ENCODE peak calls at places on chromosomes 7 and 10, in nine cellular contexts. One of them, this sample, is unnamed.

GRCh38 chr7:116218051-116218645 is 7.8 kb downstream of the TES start:
- DNase-seq in psoas muscle: no peak
- DNase-seq in prostate gland: no peak
- DNase-seq in A549: no peak
- DNase-seq in heart right ventricle: no peak
- DNase-seq in CD8-positive, alpha-beta T cell: no peak
- DNase-seq in tibial nerve: no peak
- DNase-seq in neuronal stem cell: no peak
- DNase-seq in Panc1: no peak
- DNase-seq in this sample: no peak

GRCh38 chr10:99358101-99358500 is 28.9 kb downstream of the CNNM1 start:
- DNase-seq in tibial nerve: no peak
- DNase-seq in prostate gland: no peak
- DNase-seq in A549: no peak
- DNase-seq in CD8-positive, alpha-beta T cell: no peak
- DNase-seq in Panc1: no peak
- DNase-seq in psoas muscle: no peak
- DNase-seq in neuronal stem cell: no peak
- DNase-seq in heart right ventricle: no peak
- DNase-seq in this sample: no peak

GRCh38 chr10:93121311-93121710 is 47.6 kb downstream of the CYP26A1 start:
- DNase-seq in A549: no peak
- DNase-seq in neuronal stem cell: no peak
- DNase-seq in Panc1: no peak
- DNase-seq in tibial nerve: no peak
- DNase-seq in psoas muscle: no peak
- DNase-seq in CD8-positive, alpha-beta T cell: no peak
- DNase-seq in prostate gland: no peak
- DNase-seq in heart right ventricle: no peak
- DNase-seq in this sample: no peak

GRCh38 chr7:122137291-122138077 is 6.6 kb downstream of the AASS start:
- DNase-seq in CD8-positive, alpha-beta T cell: no peak
- DNase-seq in tibial nerve: no peak
- DNase-seq in Panc1: no peak
- DNase-seq in heart right ventricle: no peak
- DNase-seq in neuronal stem cell: no peak
- DNase-seq in A549: no peak
- DNase-seq in psoas muscle: no peak
- DNase-seq in prostate gland: no peak
- DNase-seq in this sample: no peak

GRCh38 chr7:22452142-22452763 is 47.7 kb downstream of the STEAP1B start:
- DNase-seq in heart right ventricle: peak; percentile 68
- DNase-seq in psoas muscle: peak; percentile 66
- DNase-seq in tibial nerve: peak; percentile 41
- DNase-seq in Panc1: peak; percentile 17
- DNase-seq in A549: peak; percentile 36
- DNase-seq in CD8-positive, alpha-beta T cell: no peak
- DNase-seq in neuronal stem cell: peak; percentile 48
- DNase-seq in prostate gland: peak; percentile 43
- DNase-seq in this sample: no peak

GRCh38 chr10:1356349-1356748 is 300.2 kb downstream of the WDR37 start:
- DNase-seq in psoas muscle: no peak
- DNase-seq in A549: no peak
- DNase-seq in tibial nerve: no peak
- DNase-seq in Panc1: no peak
- DNase-seq in CD8-positive, alpha-beta T cell: no peak
- DNase-seq in heart right ventricle: no peak
- DNase-seq in prostate gland: no peak
- DNase-seq in neuronal stem cell: no peak
- DNase-seq in this sample: no peak

GRCh38 chr10:89414879-89415821 is 782 bp downstream of the IFIT5 start:
- DNase-seq in prostate gland: peak; percentile 34
- DNase-seq in Panc1: no peak
- DNase-seq in psoas muscle: peak; percentile 73
- DNase-seq in tibial nerve: peak; percentile 63
- DNase-seq in neuronal stem cell: peak; percentile 33
- DNase-seq in A549: peak; percentile 59
- DNase-seq in CD8-positive, alpha-beta T cell: peak; percentile 27
- DNase-seq in heart right ventricle: peak; percentile 47
- DNase-seq in this sample: no peak

GRCh38 chr10:30493609-30494530 is 59.9 kb downstream of the MAP3K8 start:
- DNase-seq in heart right ventricle: peak; percentile 27
- DNase-seq in A549: no peak
- DNase-seq in CD8-positive, alpha-beta T cell: no peak
- DNase-seq in prostate gland: no peak
- DNase-seq in Panc1: no peak
- DNase-seq in neuronal stem cell: no peak
- DNase-seq in tibial nerve: peak; percentile 44
- DNase-seq in psoas muscle: peak; percentile 65
- DNase-seq in this sample: peak; percentile 82

GRCh38 chr7:101156866-101157589 is 2.8 kb downstream of the AP1S1 start:
- DNase-seq in Panc1: no peak
- DNase-seq in tibial nerve: no peak
- DNase-seq in heart right ventricle: no peak
- DNase-seq in neuronal stem cell: no peak
- DNase-seq in CD8-positive, alpha-beta T cell: no peak
- DNase-seq in A549: no peak
- DNase-seq in prostate gland: no peak
- DNase-seq in psoas muscle: no peak
- DNase-seq in this sample: no peak

GRCh38 chr7:101233907-101234547 is 3.6 kb downstream of the CLDN15 start:
- DNase-seq in CD8-positive, alpha-beta T cell: no peak
- DNase-seq in prostate gland: no peak
- DNase-seq in Panc1: no peak
- DNase-seq in A549: no peak
- DNase-seq in neuronal stem cell: no peak
- DNase-seq in psoas muscle: no peak
- DNase-seq in heart right ventricle: no peak
- DNase-seq in tibial nerve: no peak
- DNase-seq in this sample: no peak

GRCh38 chr10:110207805-110208613 is 604 bp downstream of the MXI1 start:
- DNase-seq in CD8-positive, alpha-beta T cell: no peak
- DNase-seq in heart right ventricle: peak; percentile 46
- DNase-seq in tibial nerve: no peak
- DNase-seq in prostate gland: peak; percentile 36
- DNase-seq in neuronal stem cell: peak; percentile 48
- DNase-seq in psoas muscle: peak; percentile 62
- DNase-seq in Panc1: no peak
- DNase-seq in A549: peak; percentile 31
- DNase-seq in this sample: no peak

GRCh38 chr7:8590791-8591190 is 157.4 kb downstream of the NXPH1 start:
- DNase-seq in psoas muscle: no peak
- DNase-seq in heart right ventricle: no peak
- DNase-seq in neuronal stem cell: no peak
- DNase-seq in tibial nerve: no peak
- DNase-seq in A549: no peak
- DNase-seq in prostate gland: no peak
- DNase-seq in CD8-positive, alpha-beta T cell: no peak
- DNase-seq in Panc1: no peak
- DNase-seq in this sample: no peak

GRCh38 chr7:117666019-117666418 is 186.2 kb downstream of the CFTR start:
- DNase-seq in neuronal stem cell: no peak
- DNase-seq in prostate gland: no peak
- DNase-seq in A549: peak; percentile 40
- DNase-seq in heart right ventricle: no peak
- DNase-seq in CD8-positive, alpha-beta T cell: no peak
- DNase-seq in Panc1: no peak
- DNase-seq in tibial nerve: no peak
- DNase-seq in psoas muscle: no peak
- DNase-seq in this sample: no peak

GRCh38 chr7:15937571-15937970 is 251.1 kb upstream of the MEOX2 start:
- DNase-seq in Panc1: no peak
- DNase-seq in heart right ventricle: no peak
- DNase-seq in psoas muscle: no peak
- DNase-seq in neuronal stem cell: no peak
- DNase-seq in prostate gland: no peak
- DNase-seq in tibial nerve: no peak
- DNase-seq in A549: no peak
- DNase-seq in CD8-positive, alpha-beta T cell: no peak
- DNase-seq in this sample: no peak

GRCh38 chr7:46175221-46175620 is 254.1 kb upstream of the IGFBP3 start:
- DNase-seq in tibial nerve: no peak
- DNase-seq in Panc1: no peak
- DNase-seq in prostate gland: no peak
- DNase-seq in psoas muscle: no peak
- DNase-seq in heart right ventricle: no peak
- DNase-seq in CD8-positive, alpha-beta T cell: no peak
- DNase-seq in neuronal stem cell: no peak
- DNase-seq in A549: no peak
- DNase-seq in this sample: no peak

DNA sequence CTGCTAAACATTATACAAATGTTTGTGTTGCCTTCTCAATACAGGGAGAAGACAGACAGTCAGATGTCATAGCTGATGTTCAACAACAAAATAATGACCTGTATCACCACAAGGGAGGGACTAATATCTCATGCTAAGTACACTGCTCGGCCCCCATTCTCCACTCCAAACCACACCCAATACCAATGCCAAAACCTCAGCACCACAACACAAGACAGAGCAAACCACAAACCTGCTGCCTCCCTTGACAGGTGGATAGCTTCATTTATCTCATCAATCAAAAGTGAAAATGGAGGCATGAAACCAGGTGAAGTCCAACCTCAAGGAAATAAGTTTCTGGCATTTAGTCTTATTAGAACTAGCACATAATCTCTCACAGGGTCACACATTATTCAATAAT is 109.5 kb downstream of the PARD3 start:
- DNase-seq in neuronal stem cell: no peak
- DNase-seq in prostate gland: no peak
- DNase-seq in heart right ventricle: no peak
- DNase-seq in tibial nerve: no peak
- DNase-seq in A549: no peak
- DNase-seq in CD8-positive, alpha-beta T cell: no peak
- DNase-seq in Panc1: no peak
- DNase-seq in psoas muscle: no peak
- DNase-seq in this sample: no peak
- H3K4me1 ChIP-seq in neuronal stem cell: peaks cover 8% of the 10 kb centered on the region
- H3K4me1 ChIP-seq in prostate gland: no peaks in the 10 kb centered on the region
- H3K4me1 ChIP-seq in heart right ventricle: peaks cover 62% of the 10 kb centered on the region
- H3K4me1 ChIP-seq in tibial nerve: peaks cover 91% of the 10 kb centered on the region
- H3K4me1 ChIP-seq in A549: peaks cover 94% of the 10 kb centered on the region
- H3K4me1 ChIP-seq in CD8-positive, alpha-beta T cell: no peaks in the 10 kb centered on the region
- H3K4me1 ChIP-seq in Panc1: peaks cover 10% of the 10 kb centered on the region
- H3K4me1 ChIP-seq in psoas muscle: peaks cover 52% of the 10 kb centered on the region
- H3K4me1 ChIP-seq in this sample: no peaks in the 10 kb centered on the region

GRCh38 chr10:63260860-63261251 is 127.7 kb downstream of the NRBF2 start:
- DNase-seq in tibial nerve: no peak
- DNase-seq in neuronal stem cell: no peak
- DNase-seq in Panc1: no peak
- DNase-seq in psoas muscle: no peak
- DNase-seq in A549: no peak
- DNase-seq in heart right ventricle: no peak
- DNase-seq in CD8-positive, alpha-beta T cell: no peak
- DNase-seq in prostate gland: no peak
- DNase-seq in this sample: no peak
- H3K4me1 ChIP-seq in tibial nerve: peaks cover 91% of the 10 kb centered on the region
- H3K4me1 ChIP-seq in neuronal stem cell: no peaks in the 10 kb centered on the region
- H3K4me1 ChIP-seq in Panc1: peaks cover 31% of the 10 kb centered on the region
- H3K4me1 ChIP-seq in psoas muscle: peaks cover 77% of the 10 kb centered on the region
- H3K4me1 ChIP-seq in A549: peaks cover 58% of the 10 kb centered on the region
- H3K4me1 ChIP-seq in heart right ventricle: peaks cover 78% of the 10 kb centered on the region
- H3K4me1 ChIP-seq in CD8-positive, alpha-beta T cell: peaks cover 76% of the 10 kb centered on the region
- H3K4me1 ChIP-seq in prostate gland: no peaks in the 10 kb centered on the region
- H3K4me1 ChIP-seq in this sample: no peaks in the 10 kb centered on the region

GRCh38 chr10:128571071-128571470 is 444.8 kb upstream of the MKI67 start:
- DNase-seq in heart right ventricle: no peak
- DNase-seq in neuronal stem cell: no peak
- DNase-seq in CD8-positive, alpha-beta T cell: no peak
- DNase-seq in tibial nerve: no peak
- DNase-seq in Panc1: no peak
- DNase-seq in psoas muscle: no peak
- DNase-seq in A549: no peak
- DNase-seq in prostate gland: no peak
- DNase-seq in this sample: no peak
- H3K4me1 ChIP-seq in heart right ventricle: peaks cover 18% of the 10 kb centered on the region
- H3K4me1 ChIP-seq in neuronal stem cell: no peaks in the 10 kb centered on the region
- H3K4me1 ChIP-seq in CD8-positive, alpha-beta T cell: no peaks in the 10 kb centered on the region
- H3K4me1 ChIP-seq in tibial nerve: no peaks in the 10 kb centered on the region
- H3K4me1 ChIP-seq in Panc1: no peaks in the 10 kb centered on the region
- H3K4me1 ChIP-seq in psoas muscle: no peaks in the 10 kb centered on the region
- H3K4me1 ChIP-seq in A549: no peaks in the 10 kb centered on the region
- H3K4me1 ChIP-seq in prostate gland: peaks cover 3% of the 10 kb centered on the region
- H3K4me1 ChIP-seq in this sample: no peaks in the 10 kb centered on the region

GRCh38 chr10:3780056-3780765 is 4.8 kb downstream of the KLF6 start:
- DNase-seq in neuronal stem cell: no peak
- DNase-seq in heart right ventricle: no peak
- DNase-seq in Panc1: no peak
- DNase-seq in A549: no peak
- DNase-seq in psoas muscle: peak; percentile 67
- DNase-seq in tibial nerve: no peak
- DNase-seq in prostate gland: no peak
- DNase-seq in CD8-positive, alpha-beta T cell: no peak
- DNase-seq in this sample: no peak
- H3K4me1 ChIP-seq in neuronal stem cell: peaks cover 6% of the 10 kb centered on the region
- H3K4me1 ChIP-seq in heart right ventricle: peaks cover 71% of the 10 kb centered on the region
- H3K4me1 ChIP-seq in Panc1: peaks cover 37% of the 10 kb centered on the region
- H3K4me1 ChIP-seq in A549: peaks cover 70% of the 10 kb centered on the region
- H3K4me1 ChIP-seq in psoas muscle: peaks cover 60% of the 10 kb centered on the region
- H3K4me1 ChIP-seq in tibial nerve: peaks cover 64% of the 10 kb centered on the region
- H3K4me1 ChIP-seq in prostate gland: no peaks in the 10 kb centered on the region
- H3K4me1 ChIP-seq in CD8-positive, alpha-beta T cell: peaks cover 67% of the 10 kb centered on the region
- H3K4me1 ChIP-seq in this sample: peaks cover 67% of the 10 kb centered on the region

GRCh38 chr7:55109384-55110167 is 90.8 kb downstream of the EGFR start:
- DNase-seq in Panc1: no peak
- DNase-seq in heart right ventricle: no peak
- DNase-seq in CD8-positive, alpha-beta T cell: no peak
- DNase-seq in psoas muscle: no peak
- DNase-seq in prostate gland: peak; percentile 82
- DNase-seq in A549: no peak
- DNase-seq in neuronal stem cell: no peak
- DNase-seq in tibial nerve: no peak
- DNase-seq in this sample: no peak
- H3K4me1 ChIP-seq in Panc1: peaks cover 72% of the 10 kb centered on the region
- H3K4me1 ChIP-seq in heart right ventricle: peaks cover 6% of the 10 kb centered on the region
- H3K4me1 ChIP-seq in CD8-positive, alpha-beta T cell: no peaks in the 10 kb centered on the region
- H3K4me1 ChIP-seq in psoas muscle: peaks cover 51% of the 10 kb centered on the region
- H3K4me1 ChIP-seq in prostate gland: peaks cover 6% of the 10 kb centered on the region
- H3K4me1 ChIP-seq in A549: peaks cover 69% of the 10 kb centered on the region
- H3K4me1 ChIP-seq in neuronal stem cell: peaks cover 24% of the 10 kb centered on the region
- H3K4me1 ChIP-seq in tibial nerve: peaks cover 40% of the 10 kb centered on the region
- H3K4me1 ChIP-seq in this sample: no peaks in the 10 kb centered on the region

This sample was measured in right atrium auricular region.